ENCODE peak calls at places on chromosomes 12 and 14, in five cellular contexts. M, W, H, R and Y are unnamed samples.

GRCh38 chr14:96806836-96807235 is 9.7 kb downstream of the VRK1 start:
- DNase-seq in M (no peak), W (no peak), H (no peak), R (no peak), Y (no peak)

GRCh38 chr14:61476737-61477410 is 155.5 kb downstream of the PRKCH start:
- DNase-seq in M (peak), W (no peak), H (peak), R (peak), Y (peak)

GRCh38 chr14:67166450-67166853 is 22.8 kb upstream of the GARIN2 start:
- DNase-seq in M (peak), W (no peak), H (no peak), R (peak), Y (peak)

GRCh38 chr12:130335517-130336392 is 1.9 kb upstream of the PIWIL1 start:
- DNase-seq in M (no peak), W (no peak), H (no peak), R (peak), Y (no peak)

GRCh38 chr12:663293-663871 is at the start of gene NINJ2:
- DNase-seq in M (no peak), W (no peak), H (no peak), R (no peak), Y (no peak)

GRCh38 chr12:122422769-122423257 is 344 bp upstream of the CLIP1 start:
- DNase-seq in M (no peak), W (no peak), H (no peak), R (peak), Y (peak)

GRCh38 chr12:46144433-46144832 is 124.4 kb downstream of the SLC38A1 start:
- DNase-seq in M (no peak), W (no peak), H (no peak), R (no peak), Y (no peak)

GRCh38 chr12:68481181-68481941 is 129.3 kb upstream of the RAP1B start:
- DNase-seq in M (no peak), W (no peak), H (no peak), R (no peak), Y (no peak)